ENCODE peak calls at places on chromosome 2, in eight cellular contexts. E is amniotic stem cell, X is aorta, O is GM12878, F is colonic mucosa, I is HEK293T, Z is fibroblast of pulmonary artery, U is uterus. C is an unnamed sample.

GRCh38 chr2:231640646-231641111 is 48.0 kb downstream of the TEX44 start:
- DNase-seq in E (no peak), X (peak), O (no peak), F (peak), I (no peak), Z (peak), U (peak), C (no peak)

GRCh38 chr2:137123241-137123640 is 357.9 kb downstream of the THSD7B start:
- DNase-seq in E (no peak), X (no peak), O (no peak), F (no peak), I (no peak), Z (peak), U (no peak), C (no peak)

GRCh38 chr2:225999692-226000091 is 600.2 kb downstream of the NYAP2 start:
- DNase-seq in E (no peak), X (no peak), O (no peak), F (no peak), I (no peak), Z (peak), U (no peak), C (no peak)

GRCh38 chr2:10740226-10740625 is 18.8 kb downstream of the ATP6V1C2 start:
- DNase-seq in E (no peak), X (no peak), O (no peak), F (no peak), I (no peak), Z (peak), U (no peak), C (no peak)

GRCh38 chr2:12261993-12262680 is 454.6 kb upstream of the TRIB2 start:
- DNase-seq in E (no peak), X (no peak), O (no peak), F (no peak), I (no peak), Z (no peak), U (no peak), C (peak)

GRCh38 chr2:3642521-3643215 is 15.3 kb upstream of the ALLC start:
- DNase-seq in E (no peak), X (no peak), O (no peak), F (no peak), I (no peak), Z (no peak), U (no peak), C (no peak)

GRCh38 chr2:15808221-15808574 is 132.2 kb upstream of the MYCN start:
- DNase-seq in E (no peak), X (no peak), O (no peak), F (no peak), I (no peak), Z (no peak), U (no peak), C (no peak)

GRCh38 chr2:155513248-155513647 is 814.8 kb downstream of the KCNJ3 start:
- DNase-seq in E (no peak), X (no peak), O (no peak), F (no peak), I (no peak), Z (no peak), U (no peak), C (no peak)

GRCh38 chr2:67871696-67872320 is 191.0 kb downstream of the C1D start:
- DNase-seq in E (no peak), X (peak), O (no peak), F (no peak), I (no peak), Z (peak), U (peak), C (peak)

GRCh38 chr2:119104414-119104813 is 54.1 kb downstream of the C1QL2 start:
- DNase-seq in E (no peak), X (no peak), O (no peak), F (peak), I (no peak), Z (no peak), U (no peak), C (no peak)

GRCh38 chr2:170822885-170823799 is 6.5 kb downstream of the GAD1 start:
- DNase-seq in E (no peak), X (no peak), O (no peak), F (no peak), I (no peak), Z (no peak), U (no peak), C (no peak)

GRCh38 chr2:111632661-111633060 is 251.3 kb downstream of the ANAPC1 start:
- DNase-seq in E (no peak), X (no peak), O (no peak), F (no peak), I (no peak), Z (peak), U (no peak), C (peak)

GRCh38 chr2:42168459-42169099 is 574 bp upstream of the EML4 start:
- DNase-seq in E (no peak), X (no peak), O (no peak), F (no peak), I (no peak), Z (no peak), U (no peak), C (no peak)

GRCh38 chr2:157190151-157190550 is 67.4 kb upstream of the GALNT5 start:
- DNase-seq in E (no peak), X (no peak), O (no peak), F (no peak), I (no peak), Z (peak), U (no peak), C (peak)

GRCh38 chr2:202032841-202033316 is 776 bp upstream of the FZD7 start:
- DNase-seq in E (no peak), X (peak), O (no peak), F (peak), I (peak), Z (no peak), U (peak), C (peak)

GRCh38 chr2:231423176-231423575 is 27.7 kb downstream of the B3GNT7 start:
- DNase-seq in E (no peak), X (peak), O (no peak), F (no peak), I (no peak), Z (no peak), U (no peak), C (no peak)

GRCh38 chr2:221097568-221097915 is 474.6 kb downstream of the EPHA4 start:
- DNase-seq in E (peak), X (no peak), O (no peak), F (no peak), I (no peak), Z (peak), U (no peak), C (peak)

GRCh38 chr2:8893978-8894820 is 56.8 kb upstream of the KIDINS220 start:
- DNase-seq in E (no peak), X (no peak), O (no peak), F (no peak), I (no peak), Z (peak), U (no peak), C (peak)

GRCh38 chr2:74558284-74559230 is 4.0 kb downstream of the DOK1 start:
- DNase-seq in E (no peak), X (no peak), O (no peak), F (no peak), I (no peak), Z (no peak), U (no peak), C (no peak)

GRCh38 chr2:194103941-194104655 is 1552.9 kb upstream of the SLC39A10 start:
- DNase-seq in E (no peak), X (no peak), O (no peak), F (no peak), I (no peak), Z (peak), U (no peak), C (no peak)

GRCh38 chr2:201127570-201127969 is 11.6 kb downstream of the CFLAR start:
- DNase-seq in E (no peak), X (peak), O (no peak), F (no peak), I (no peak), Z (peak), U (no peak), C (peak)

GRCh38 chr2:43019536-43020183 is 206.7 kb downstream of the ZFP36L2 start:
- DNase-seq in E (no peak), X (peak), O (no peak), F (no peak), I (no peak), Z (no peak), U (peak), C (no peak)

GRCh38 chr2:239181601-239182471 is 219.0 kb downstream of the HDAC4 start:
- DNase-seq in E (no peak), X (peak), O (no peak), F (no peak), I (no peak), Z (no peak), U (peak), C (no peak)

GRCh38 chr2:110979834-110980612 is 140.7 kb upstream of the BCL2L11 start:
- DNase-seq in E (no peak), X (no peak), O (no peak), F (no peak), I (no peak), Z (no peak), U (no peak), C (no peak)

GRCh38 chr2:193153576-193153975 is 958.8 kb upstream of the TMEFF2 start:
- DNase-seq in E (no peak), X (no peak), O (no peak), F (no peak), I (no peak), Z (no peak), U (no peak), C (no peak)

GRCh38 chr2:232876071-232876977 is 6.3 kb downstream of the SNORC start:
- DNase-seq in E (no peak), X (no peak), O (no peak), F (peak), I (no peak), Z (no peak), U (no peak), C (no peak)

GRCh38 chr2:73718421-73718820 is 18.7 kb downstream of the TPRKB start:
- DNase-seq in E (no peak), X (no peak), O (no peak), F (no peak), I (no peak), Z (no peak), U (no peak), C (no peak)

GRCh38 chr2:62194558-62195420 is 1.1 kb upstream of the B3GNT2 start:
- DNase-seq in E (no peak), X (peak), O (no peak), F (peak), I (no peak), Z (no peak), U (no peak), C (no peak)

GRCh38 chr2:230671117-230671516 is 41.5 kb upstream of the CAB39 start:
- DNase-seq in E (no peak), X (no peak), O (no peak), F (no peak), I (no peak), Z (no peak), U (no peak), C (peak)

GRCh38 chr2:192195548-192196418 is 1.1 kb upstream of the TMEFF2 start:
- DNase-seq in E (no peak), X (peak), O (no peak), F (no peak), I (peak), Z (peak), U (peak), C (peak)

GRCh38 chr2:20241973-20242726 is 17.2 kb upstream of the SDC1 start:
- DNase-seq in E (no peak), X (no peak), O (no peak), F (no peak), I (no peak), Z (no peak), U (no peak), C (no peak)

GRCh38 chr2:43455735-43456642 is 139.8 kb downstream of the THADA start:
- DNase-seq in E (no peak), X (no peak), O (peak), F (no peak), I (no peak), Z (peak), U (no peak), C (peak)

GRCh38 chr2:54864727-54865126 is 141.3 kb downstream of the EML6 start:
- DNase-seq in E (no peak), X (no peak), O (no peak), F (no peak), I (no peak), Z (no peak), U (no peak), C (no peak)

GRCh38 chr2:54773838-54774237 is 50.4 kb downstream of the EML6 start:
- DNase-seq in E (no peak), X (no peak), O (no peak), F (no peak), I (peak), Z (peak), U (no peak), C (no peak)

GRCh38 chr2:127094509-127095366 is 12.2 kb downstream of the BIN1 start:
- DNase-seq in E (no peak), X (peak), O (no peak), F (peak), I (peak), Z (no peak), U (peak), C (peak)

GRCh38 chr2:69104281-69104680 is 91.3 kb downstream of the ANTXR1 start:
- DNase-seq in E (no peak), X (no peak), O (no peak), F (no peak), I (no peak), Z (no peak), U (peak), C (no peak)

GRCh38 chr2:7725132-7725849 is 808.1 kb downstream of the RNF144A start:
- DNase-seq in E (no peak), X (no peak), O (peak), F (no peak), I (no peak), Z (peak), U (peak), C (peak)

GRCh38 chr2:226640501-226640900 is 159.1 kb downstream of the IRS1 start:
- DNase-seq in E (no peak), X (no peak), O (no peak), F (no peak), I (no peak), Z (no peak), U (no peak), C (no peak)

C was measured in IMR-90.